ENCODE peak calls at places on chromosome 13, in eight cellular contexts. K is SIG-M5, D is nucleus accumbens, M is esophagus muscularis mucosa, Q is uterus, Y is lower leg skin, J is stromal cell of bone marrow, V is ELR. Z is an unnamed sample.

GRCh38 chr13:98174321-98174720 is 2.7 kb downstream of the RNF113B start:
- DNase-seq in Q (no peak), K (no peak), M (no peak), Y (no peak), V (no peak), J (no peak), D (no peak), Z (no peak)

GRCh38 chr13:77136902-77137420 is 110.0 kb upstream of the FBXL3 start:
- DNase-seq in K (no peak), Q (no peak), D (no peak), V (peak), J (peak), Y (no peak), M (no peak), Z (no peak)

GRCh38 chr13:112690242-112690943 is 555 bp downstream of the ATP11A start:
- DNase-seq in K (no peak), Q (peak), D (no peak), Y (peak), J (no peak), M (no peak), V (peak), Z (peak)

GRCh38 chr13:98493035-98493401 is 83.9 kb downstream of the STK24 start:
- DNase-seq in D (no peak), Y (no peak), M (no peak), V (no peak), K (no peak), J (no peak), Q (no peak), Z (no peak)

GRCh38 chr13:77678691-77679090 is 18.8 kb upstream of the SLAIN1 start:
- DNase-seq in V (no peak), K (no peak), J (no peak), Y (no peak), Q (no peak), D (no peak), M (no peak), Z (no peak)

GRCh38 chr13:70732611-70733010 is 624.4 kb upstream of the KLHL1 start:
- DNase-seq in K (no peak), V (no peak), Y (no peak), D (no peak), Q (no peak), M (no peak), J (no peak), Z (no peak)

GRCh38 chr13:98845726-98846125 is 93.3 kb upstream of the SLC15A1 start:
- DNase-seq in M (no peak), Q (no peak), D (no peak), V (no peak), K (no peak), Y (no peak), J (no peak), Z (no peak)

GRCh38 chr13:77031869-77032268 is 4.9 kb upstream of the FBXL3 start:
- DNase-seq in Q (no peak), K (no peak), J (no peak), V (no peak), Y (no peak), D (no peak), M (no peak), Z (no peak)

GRCh38 chr13:99123101-99124045 is 77.3 kb upstream of the UBAC2 start:
- DNase-seq in D (no peak), J (no peak), Y (no peak), Q (no peak), V (peak), K (no peak), M (no peak), Z (no peak)

GRCh38 chr13:51619614-51620013 is 35.4 kb downstream of the WDFY2 start:
- DNase-seq in J (peak), V (peak), Y (no peak), M (no peak), Q (no peak), K (no peak), D (no peak), Z (no peak)

GRCh38 chr13:93715866-93716265 is 489.3 kb downstream of the GPC6 start:
- DNase-seq in M (no peak), J (no peak), Y (no peak), Q (no peak), V (peak), D (no peak), K (no peak), Z (no peak)

GRCh38 chr13:50244913-50245574 is 229.8 kb downstream of the KCNRG start:
- DNase-seq in K (peak), V (peak), D (no peak), J (peak), Y (no peak), M (no peak), Q (no peak), Z (peak)

GRCh38 chr13:20272571-20273171 is 40.6 kb upstream of the GJB6 start:
- DNase-seq in J (no peak), K (no peak), M (peak), D (no peak), Q (no peak), Y (peak), V (no peak), Z (no peak)

GRCh38 chr13:33348366-33348765 is 62.8 kb upstream of the STARD13 start:
- DNase-seq in D (no peak), Y (no peak), K (no peak), Q (no peak), M (no peak), J (no peak), V (peak), Z (no peak)